ENCODE peak calls at places on chromosomes 4 and X, in four cellular contexts. One of them, this sample, is unnamed.

GRCh38 chr4:128528793-128529553 is 241.4 kb upstream of the PGRMC2 start:
- DNase-seq in H1: peak
- DNase-seq in GM12891: no peak
- DNase-seq in GM12878: no peak
- DNase-seq in this sample: no peak

GRCh38 chr4:169033660-169034059 is 23.6 kb upstream of the CBR4 start:
- DNase-seq in H1: no peak
- DNase-seq in GM12878: no peak
- DNase-seq in GM12891: no peak
- DNase-seq in this sample: no peak

GRCh38 chrX:133177202-133177601 is 41.0 kb downstream of the TFDP3 start:
- DNase-seq in GM12891: no peak
- DNase-seq in GM12878: no peak
- DNase-seq in H1: no peak
- DNase-seq in this sample: no peak

GRCh38 chrX:8274166-8274565 is 103.1 kb upstream of the VCX2 start:
- DNase-seq in GM12878: no peak
- DNase-seq in H1: no peak
- DNase-seq in GM12891: no peak
- DNase-seq in this sample: no peak

GRCh38 chr4:162149644-162150043 is 14.2 kb downstream of the FSTL5 start:
- DNase-seq in GM12878: no peak
- DNase-seq in H1: no peak
- DNase-seq in GM12891: no peak
- DNase-seq in this sample: no peak

GRCh38 chrX:153726286-153727107 is 1.8 kb downstream of the ABCD1 start:
- DNase-seq in GM12878: peak
- DNase-seq in GM12891: peak
- DNase-seq in H1: peak
- DNase-seq in this sample: peak

GRCh38 chr4:116180056-116180690 is 905.2 kb downstream of the TRAM1L1 start:
- DNase-seq in H1: no peak
- DNase-seq in GM12878: no peak
- DNase-seq in GM12891: no peak
- DNase-seq in this sample: no peak

GRCh38 chr4:127781303-127782024 is 658 bp upstream of the HSPA4L start:
- DNase-seq in H1: no peak
- DNase-seq in GM12878: no peak
- DNase-seq in GM12891: no peak
- DNase-seq in this sample: no peak

GRCh38 chr4:125316781-125317525 is 2.2 kb downstream of the FAT4 start:
- DNase-seq in GM12878: no peak
- DNase-seq in H1: no peak
- DNase-seq in GM12891: no peak
- DNase-seq in this sample: no peak

GRCh38 chr4:142293536-142293935 is 552.6 kb downstream of the INPP4B start:
- DNase-seq in GM12891: no peak
- DNase-seq in H1: no peak
- DNase-seq in GM12878: no peak
- DNase-seq in this sample: no peak

GRCh38 chr4:114561590-114561989 is 37.0 kb upstream of the UGT8 start:
- DNase-seq in GM12891: no peak
- DNase-seq in GM12878: no peak
- DNase-seq in H1: no peak
- DNase-seq in this sample: no peak

GRCh38 chr4:168771251-168771650 is 238.8 kb downstream of the CBR4 start:
- DNase-seq in GM12878: no peak
- DNase-seq in GM12891: no peak
- DNase-seq in H1: no peak
- DNase-seq in this sample: no peak

GRCh38 chr4:41058426-41058825 is 155.9 kb downstream of the APBB2 start:
- DNase-seq in GM12878: no peak
- DNase-seq in GM12891: no peak
- DNase-seq in H1: no peak
- DNase-seq in this sample: no peak

GRCh38 chrX:24426921-24427746 is 38.0 kb upstream of the PDK3 start:
- DNase-seq in GM12891: no peak
- DNase-seq in H1: no peak
- DNase-seq in GM12878: no peak
- DNase-seq in this sample: no peak

GRCh38 chr4:115310671-115311070 is 197.3 kb upstream of the NDST4 start:
- DNase-seq in GM12891: no peak
- DNase-seq in GM12878: no peak
- DNase-seq in H1: no peak
- DNase-seq in this sample: no peak

GRCh38 chrX:152072236-152072635 is 66.1 kb downstream of the MAGEA10 start:
- DNase-seq in GM12878: no peak
- DNase-seq in GM12891: no peak
- DNase-seq in H1: no peak
- DNase-seq in this sample: no peak

GRCh38 chrX:103663921-103664320 is 22.6 kb downstream of the MORF4L2 start:
- DNase-seq in H1: no peak
- DNase-seq in GM12878: no peak
- DNase-seq in GM12891: no peak
- DNase-seq in this sample: no peak

GRCh38 chr4:146193628-146194027 is 18.1 kb downstream of the LSM6 start:
- DNase-seq in GM12878: no peak
- DNase-seq in GM12891: no peak
- DNase-seq in H1: no peak
- DNase-seq in this sample: no peak

GRCh38 chr4:1855334-1856070 is 454 bp downstream of the LETM1 start:
- DNase-seq in GM12891: peak
- DNase-seq in GM12878: no peak
- DNase-seq in H1: no peak
- DNase-seq in this sample: peak

GRCh38 chr4:85498068-85498733 is 23.3 kb downstream of the ARHGAP24 start:
- DNase-seq in H1: no peak
- DNase-seq in GM12891: no peak
- DNase-seq in GM12878: peak
- DNase-seq in this sample: peak
- TF ChIP-seq TAF1 in H1: no peak
- TF ChIP-seq TAF1 in GM12891: no peak
- TF ChIP-seq TAF1 in GM12878: no peak
- TF ChIP-seq TAF1 in this sample: no peak

GRCh38 chrX:19017271-19017670 is 33.4 kb upstream of the PHKA2 start:
- DNase-seq in GM12878: no peak
- DNase-seq in GM12891: no peak
- DNase-seq in H1: no peak
- DNase-seq in this sample: peak
- TF ChIP-seq TAF1 in GM12878: no peak
- TF ChIP-seq TAF1 in GM12891: no peak
- TF ChIP-seq TAF1 in H1: no peak
- TF ChIP-seq TAF1 in this sample: no peak

GRCh38 chr4:110020139-110020538 is 107.5 kb downstream of the EGF start:
- DNase-seq in GM12891: no peak
- DNase-seq in GM12878: no peak
- DNase-seq in H1: no peak
- DNase-seq in this sample: no peak
- TF ChIP-seq TAF1 in GM12891: no peak
- TF ChIP-seq TAF1 in GM12878: no peak
- TF ChIP-seq TAF1 in H1: no peak
- TF ChIP-seq TAF1 in this sample: no peak

DNA sequence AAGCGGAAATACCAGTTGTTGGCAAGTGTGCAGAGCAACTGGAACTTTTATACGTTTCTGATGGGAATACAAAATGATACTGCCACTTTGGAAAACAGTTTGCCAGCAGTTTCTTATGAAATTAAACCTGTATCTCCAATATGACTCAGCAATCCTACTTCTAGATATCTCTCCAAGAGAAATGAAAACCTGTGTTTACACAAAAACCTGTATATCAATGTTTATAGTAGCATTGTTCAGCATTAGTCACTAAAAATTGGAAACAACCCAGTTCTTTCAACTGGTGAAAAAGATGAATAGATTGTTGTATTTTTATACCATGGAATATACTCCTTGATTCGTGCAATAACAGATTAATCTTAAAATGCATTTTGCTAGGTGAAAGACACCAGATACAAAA is 26.8 kb downstream of the ATP7A start:
- DNase-seq in GM12891: no peak
- DNase-seq in GM12878: no peak
- DNase-seq in H1: no peak
- DNase-seq in this sample: no peak
- TF ChIP-seq TAF1 in GM12891: no peak
- TF ChIP-seq TAF1 in GM12878: no peak
- TF ChIP-seq TAF1 in H1: no peak
- TF ChIP-seq TAF1 in this sample: no peak

DNA sequence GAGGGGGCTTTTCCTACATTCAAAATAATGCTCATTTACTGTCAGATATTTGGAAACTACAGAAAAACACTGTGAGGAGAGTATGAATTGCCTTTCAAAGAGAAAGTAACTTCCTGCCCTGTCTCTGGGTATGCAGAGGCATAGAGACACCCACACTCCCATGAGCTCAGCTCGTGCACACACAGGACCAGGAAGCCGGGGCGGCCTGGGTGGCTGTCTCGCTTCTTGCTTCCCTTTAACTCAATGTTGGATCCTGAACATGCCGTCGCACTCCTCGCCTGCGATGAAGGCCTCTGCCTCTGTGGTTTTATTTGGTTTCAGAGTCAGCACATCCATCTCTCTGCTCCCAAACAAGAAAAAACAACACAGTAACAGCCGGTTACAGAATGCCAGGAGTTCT is 40.1 kb upstream of the GPR78 start:
- DNase-seq in GM12878: peak
- DNase-seq in GM12891: no peak
- DNase-seq in H1: no peak
- DNase-seq in this sample: no peak
- TF ChIP-seq TAF1 in GM12878: no peak
- TF ChIP-seq TAF1 in GM12891: no peak
- TF ChIP-seq TAF1 in H1: no peak
- TF ChIP-seq TAF1 in this sample: no peak

GRCh38 chr4:83285022-83285387 is 407 bp upstream of the COQ2 start:
- DNase-seq in GM12891: no peak
- DNase-seq in GM12878: no peak
- DNase-seq in H1: no peak
- DNase-seq in this sample: no peak

GRCh38 chr4:83281326-83281725 is 3.3 kb downstream of the COQ2 start:
- DNase-seq in H1: no peak
- DNase-seq in GM12891: no peak
- DNase-seq in GM12878: no peak
- DNase-seq in this sample: no peak

GRCh38 chr4:83284161-83285021 is at the start of gene COQ2:
- DNase-seq in GM12878: no peak
- DNase-seq in H1: peak
- DNase-seq in GM12891: peak
- DNase-seq in this sample: peak

GRCh38 chr4:83276299-83277040 is 8.1 kb downstream of the COQ2 start:
- DNase-seq in GM12891: no peak
- DNase-seq in GM12878: no peak
- DNase-seq in H1: no peak
- DNase-seq in this sample: no peak

GRCh38 chr4:83282049-83282535 is 2.5 kb downstream of the COQ2 start:
- DNase-seq in H1: no peak
- DNase-seq in GM12878: no peak
- DNase-seq in GM12891: no peak
- DNase-seq in this sample: no peak
- TF ChIP-seq TAF1 in H1: no peak
- TF ChIP-seq TAF1 in GM12878: no peak
- TF ChIP-seq TAF1 in GM12891: no peak
- TF ChIP-seq TAF1 in this sample: no peak

GRCh38 chr4:89142691-89143669 is 31.6 kb downstream of the TIGD2 start:
- DNase-seq in GM12891: no peak
- DNase-seq in GM12878: no peak
- DNase-seq in H1: no peak
- DNase-seq in this sample: no peak
- TF ChIP-seq TAF1 in GM12891: no peak
- TF ChIP-seq TAF1 in GM12878: no peak
- TF ChIP-seq TAF1 in H1: no peak
- TF ChIP-seq TAF1 in this sample: no peak